ENCODE peak calls at places on chromosome 2, in four cellular contexts. O, S, L and M are unnamed samples.

GRCh38 chr2:200786826-200787225 is 24.9 kb upstream of the BZW1 start:
- DNase-seq in O (peak), S (no peak), L (peak), M (peak)

GRCh38 chr2:174878537-174879147 is 114.4 kb upstream of the CHRNA1 start:
- DNase-seq in O (no peak), S (no peak), L (peak), M (peak)

GRCh38 chr2:205170399-205170798 is 511.9 kb upstream of the NRP2 start:
- DNase-seq in O (no peak), S (no peak), L (no peak), M (no peak)

GRCh38 chr2:99900589-99900988 is 241.8 kb downstream of the AFF3 start:
- DNase-seq in O (no peak), S (no peak), L (no peak), M (no peak)

GRCh38 chr2:29006092-29006985 is 25.2 kb downstream of the TOGARAM2 start:
- DNase-seq in O (no peak), S (no peak), L (no peak), M (no peak)

GRCh38 chr2:191365089-191365488 is 119.9 kb downstream of the MYO1B start:
- DNase-seq in O (no peak), S (no peak), L (no peak), M (no peak)

GRCh38 chr2:159290289-159290907 is 3.9 kb upstream of the WDSUB1 start:
- DNase-seq in O (peak), S (no peak), L (peak), M (peak)

GRCh38 chr2:20596973-20597867 is 53.7 kb downstream of the HS1BP3 start:
- DNase-seq in O (no peak), S (no peak), L (peak), M (no peak)

GRCh38 chr2:232731470-232731869 is 34.3 kb downstream of the GIGYF2 start:
- DNase-seq in O (no peak), S (no peak), L (no peak), M (no peak)

GRCh38 chr2:172137943-172138342 is 35.2 kb upstream of the DLX2 start:
- DNase-seq in O (no peak), S (no peak), L (no peak), M (no peak)

GRCh38 chr2:36355157-36355889 is at the start of gene CRIM1:
- DNase-seq in O (peak), S (peak), L (peak), M (peak)